ENCODE peak calls at places on chromosomes 12 and 14, in five cellular contexts. Z, R, J, F and V are unnamed samples.
A peak's percentile ranks its signal among the peaks of the same experiment; 100 is the strongest.

GRCh38 chr14:54606178-54606577 is 39.2 kb downstream of the SAMD4A start:
- DNase-seq in Z (peak; percentile 60), R (no peak), J (no peak), F (peak; percentile 90), V (no peak)

GRCh38 chr14:77154421-77154820 is 12.8 kb upstream of the ZDHHC22 start:
- DNase-seq in Z (no peak), R (no peak), J (no peak), F (no peak), V (peak; percentile 11)

GRCh38 chr14:91998667-91999570 is 40.9 kb downstream of the TRIP11 start:
- DNase-seq in Z (no peak), R (no peak), J (no peak), F (no peak), V (no peak)

GRCh38 chr12:44078273-44078672 is 242.4 kb downstream of the TMEM117 start:
- DNase-seq in Z (no peak), R (no peak), J (no peak), F (no peak), V (no peak)

GRCh38 chr14:77151245-77151644 is 9.7 kb upstream of the ZDHHC22 start:
- DNase-seq in Z (peak; percentile 62), R (no peak), J (no peak), F (no peak), V (peak; percentile 79)

GRCh38 chr12:108553799-108554198 is 7.2 kb downstream of the SART3 start:
- DNase-seq in Z (no peak), R (no peak), J (no peak), F (no peak), V (no peak)

GRCh38 chr12:103093499-103094106 is 136.1 kb downstream of the ASCL1 start:
- DNase-seq in Z (no peak), R (no peak), J (no peak), F (no peak), V (no peak)

GRCh38 chr12:75779891-75780501 is 251.6 kb downstream of the PHLDA1 start:
- DNase-seq in Z (no peak), R (no peak), J (no peak), F (no peak), V (peak; percentile 95)

GRCh38 chr12:98355322-98355721 is 160.1 kb upstream of the TMPO start:
- DNase-seq in Z (no peak), R (no peak), J (no peak), F (peak; percentile 27), V (no peak)

GRCh38 chr12:120996133-120996746 is 17.9 kb downstream of the HNF1A start:
- DNase-seq in Z (no peak), R (no peak), J (no peak), F (no peak), V (no peak)